ENCODE peak calls at places on chromosomes 6 and 20, in eight cellular contexts. One of them, this sample, is unnamed. For H3K4me1, the result is how much of the 10 kb centered on the place peaks cover.

GRCh38 chr20:7908905-7909304 is 31.4 kb downstream of the HAO1 start:
- DNase-seq in tibial nerve: no peak
- DNase-seq in HCT116: no peak
- DNase-seq in naive thymus-derived CD4-positive, alpha-beta T cell: no peak
- DNase-seq in CD8-positive, alpha-beta T cell: no peak
- DNase-seq in GM23248: no peak
- DNase-seq in gastrocnemius medialis: no peak
- DNase-seq in endodermal cell: no peak
- DNase-seq in this sample: no peak

GRCh38 chr6:32198866-32199265 is 6.4 kb upstream of the GPSM3 start:
- DNase-seq in tibial nerve: no peak
- DNase-seq in HCT116: no peak
- DNase-seq in naive thymus-derived CD4-positive, alpha-beta T cell: no peak
- DNase-seq in CD8-positive, alpha-beta T cell: no peak
- DNase-seq in GM23248: no peak
- DNase-seq in gastrocnemius medialis: no peak
- DNase-seq in endodermal cell: no peak
- DNase-seq in this sample: no peak

GRCh38 chr20:39785252-39785917 is 823.2 kb downstream of the DHX35 start:
- DNase-seq in tibial nerve: no peak
- DNase-seq in HCT116: no peak
- DNase-seq in naive thymus-derived CD4-positive, alpha-beta T cell: no peak
- DNase-seq in CD8-positive, alpha-beta T cell: no peak
- DNase-seq in GM23248: no peak
- DNase-seq in gastrocnemius medialis: no peak
- DNase-seq in endodermal cell: no peak
- DNase-seq in this sample: no peak

GRCh38 chr6:89970072-89970471 is 75.8 kb downstream of the GJA10 start:
- DNase-seq in tibial nerve: no peak
- DNase-seq in HCT116: no peak
- DNase-seq in naive thymus-derived CD4-positive, alpha-beta T cell: no peak
- DNase-seq in CD8-positive, alpha-beta T cell: no peak
- DNase-seq in GM23248: no peak
- DNase-seq in gastrocnemius medialis: no peak
- DNase-seq in endodermal cell: no peak
- DNase-seq in this sample: no peak

GRCh38 chr6:18656506-18656905 is 269.4 kb downstream of the RNF144B start:
- DNase-seq in tibial nerve: no peak
- DNase-seq in HCT116: no peak
- DNase-seq in naive thymus-derived CD4-positive, alpha-beta T cell: no peak
- DNase-seq in CD8-positive, alpha-beta T cell: no peak
- DNase-seq in GM23248: no peak
- DNase-seq in gastrocnemius medialis: no peak
- DNase-seq in endodermal cell: peak
- DNase-seq in this sample: no peak

GRCh38 chr20:14493408-14493807 is 156.0 kb upstream of the FLRT3 start:
- DNase-seq in tibial nerve: no peak
- DNase-seq in HCT116: no peak
- DNase-seq in naive thymus-derived CD4-positive, alpha-beta T cell: no peak
- DNase-seq in CD8-positive, alpha-beta T cell: no peak
- DNase-seq in GM23248: no peak
- DNase-seq in gastrocnemius medialis: no peak
- DNase-seq in endodermal cell: no peak
- DNase-seq in this sample: no peak

GRCh38 chr20:32687180-32687532 is 13.4 kb upstream of the C20orf203 start:
- DNase-seq in tibial nerve: no peak
- DNase-seq in HCT116: no peak
- DNase-seq in naive thymus-derived CD4-positive, alpha-beta T cell: no peak
- DNase-seq in CD8-positive, alpha-beta T cell: no peak
- DNase-seq in GM23248: no peak
- DNase-seq in gastrocnemius medialis: no peak
- DNase-seq in endodermal cell: no peak
- DNase-seq in this sample: no peak

GRCh38 chr6:36309900-36310299 is 26.8 kb downstream of the BNIP5 start:
- DNase-seq in tibial nerve: no peak
- DNase-seq in HCT116: no peak
- DNase-seq in naive thymus-derived CD4-positive, alpha-beta T cell: no peak
- DNase-seq in CD8-positive, alpha-beta T cell: no peak
- DNase-seq in GM23248: no peak
- DNase-seq in gastrocnemius medialis: no peak
- DNase-seq in endodermal cell: no peak
- DNase-seq in this sample: no peak

GRCh38 chr6:135006386-135006914 is 48.2 kb downstream of the HBS1L start:
- DNase-seq in tibial nerve: no peak
- DNase-seq in HCT116: no peak
- DNase-seq in naive thymus-derived CD4-positive, alpha-beta T cell: no peak
- DNase-seq in CD8-positive, alpha-beta T cell: no peak
- DNase-seq in GM23248: peak
- DNase-seq in gastrocnemius medialis: no peak
- DNase-seq in endodermal cell: no peak
- DNase-seq in this sample: no peak

GRCh38 chr20:41398408-41398807 is 31.8 kb upstream of the EMILIN3 start:
- DNase-seq in tibial nerve: no peak
- DNase-seq in HCT116: no peak
- DNase-seq in naive thymus-derived CD4-positive, alpha-beta T cell: no peak
- DNase-seq in CD8-positive, alpha-beta T cell: no peak
- DNase-seq in GM23248: no peak
- DNase-seq in gastrocnemius medialis: no peak
- DNase-seq in endodermal cell: no peak
- DNase-seq in this sample: no peak

GRCh38 chr6:170480045-170480714 is 72.9 kb downstream of the PSMB1 start:
- DNase-seq in tibial nerve: no peak
- DNase-seq in HCT116: no peak
- DNase-seq in naive thymus-derived CD4-positive, alpha-beta T cell: no peak
- DNase-seq in CD8-positive, alpha-beta T cell: no peak
- DNase-seq in GM23248: peak
- DNase-seq in gastrocnemius medialis: no peak
- DNase-seq in endodermal cell: peak
- DNase-seq in this sample: no peak

GRCh38 chr6:2263896-2264295 is 18.5 kb upstream of the GMDS start:
- DNase-seq in tibial nerve: no peak
- DNase-seq in HCT116: no peak
- DNase-seq in naive thymus-derived CD4-positive, alpha-beta T cell: no peak
- DNase-seq in CD8-positive, alpha-beta T cell: no peak
- DNase-seq in GM23248: no peak
- DNase-seq in gastrocnemius medialis: no peak
- DNase-seq in endodermal cell: no peak
- DNase-seq in this sample: no peak

GRCh38 chr6:73262701-73263569 is at the start of gene KHDC1:
- DNase-seq in tibial nerve: no peak
- DNase-seq in HCT116: no peak
- DNase-seq in naive thymus-derived CD4-positive, alpha-beta T cell: peak
- DNase-seq in CD8-positive, alpha-beta T cell: peak
- DNase-seq in GM23248: peak
- DNase-seq in gastrocnemius medialis: no peak
- DNase-seq in endodermal cell: peak
- DNase-seq in this sample: peak

GRCh38 chr6:105733556-105734162 is 330.8 kb upstream of the PREP start:
- DNase-seq in tibial nerve: no peak
- DNase-seq in HCT116: peak
- DNase-seq in naive thymus-derived CD4-positive, alpha-beta T cell: peak
- DNase-seq in CD8-positive, alpha-beta T cell: no peak
- DNase-seq in GM23248: peak
- DNase-seq in gastrocnemius medialis: no peak
- DNase-seq in endodermal cell: no peak
- DNase-seq in this sample: no peak

GRCh38 chr6:120869397-120869796 is 464.9 kb downstream of the TBC1D32 start:
- DNase-seq in tibial nerve: no peak
- DNase-seq in HCT116: no peak
- DNase-seq in naive thymus-derived CD4-positive, alpha-beta T cell: no peak
- DNase-seq in CD8-positive, alpha-beta T cell: no peak
- DNase-seq in GM23248: peak
- DNase-seq in gastrocnemius medialis: no peak
- DNase-seq in endodermal cell: peak
- DNase-seq in this sample: no peak

GRCh38 chr6:27866370-27867050 is 45.7 kb downstream of the OR2B2 start:
- DNase-seq in tibial nerve: no peak
- DNase-seq in HCT116: no peak
- DNase-seq in naive thymus-derived CD4-positive, alpha-beta T cell: peak
- DNase-seq in CD8-positive, alpha-beta T cell: peak
- DNase-seq in GM23248: peak
- DNase-seq in gastrocnemius medialis: no peak
- DNase-seq in endodermal cell: peak
- DNase-seq in this sample: no peak

GRCh38 chr20:37864275-37864674 is 38.7 kb upstream of the VSTM2L start:
- DNase-seq in tibial nerve: no peak
- DNase-seq in HCT116: no peak
- DNase-seq in naive thymus-derived CD4-positive, alpha-beta T cell: no peak
- DNase-seq in CD8-positive, alpha-beta T cell: no peak
- DNase-seq in GM23248: no peak
- DNase-seq in gastrocnemius medialis: no peak
- DNase-seq in endodermal cell: no peak
- DNase-seq in this sample: no peak

GRCh38 chr20:63080811-63081210 is 74.0 kb upstream of the BHLHE23 start:
- DNase-seq in tibial nerve: no peak
- DNase-seq in HCT116: no peak
- DNase-seq in naive thymus-derived CD4-positive, alpha-beta T cell: no peak
- DNase-seq in CD8-positive, alpha-beta T cell: no peak
- DNase-seq in GM23248: no peak
- DNase-seq in gastrocnemius medialis: no peak
- DNase-seq in endodermal cell: no peak
- DNase-seq in this sample: no peak

GRCh38 chr20:63079971-63080370 is 73.2 kb upstream of the BHLHE23 start:
- DNase-seq in tibial nerve: no peak
- DNase-seq in HCT116: no peak
- DNase-seq in naive thymus-derived CD4-positive, alpha-beta T cell: no peak
- DNase-seq in CD8-positive, alpha-beta T cell: no peak
- DNase-seq in GM23248: no peak
- DNase-seq in gastrocnemius medialis: no peak
- DNase-seq in endodermal cell: no peak
- DNase-seq in this sample: no peak

GRCh38 chr20:63081831-63082230 is 75.1 kb upstream of the BHLHE23 start:
- DNase-seq in tibial nerve: no peak
- DNase-seq in HCT116: no peak
- DNase-seq in naive thymus-derived CD4-positive, alpha-beta T cell: no peak
- DNase-seq in CD8-positive, alpha-beta T cell: no peak
- DNase-seq in GM23248: no peak
- DNase-seq in gastrocnemius medialis: no peak
- DNase-seq in endodermal cell: no peak
- DNase-seq in this sample: no peak

GRCh38 chr20:63081351-63081750 is 74.6 kb upstream of the BHLHE23 start:
- DNase-seq in tibial nerve: no peak
- DNase-seq in HCT116: no peak
- DNase-seq in naive thymus-derived CD4-positive, alpha-beta T cell: no peak
- DNase-seq in CD8-positive, alpha-beta T cell: no peak
- DNase-seq in GM23248: no peak
- DNase-seq in gastrocnemius medialis: no peak
- DNase-seq in endodermal cell: no peak
- DNase-seq in this sample: no peak

GRCh38 chr20:63080411-63080810 is 73.6 kb upstream of the BHLHE23 start:
- DNase-seq in tibial nerve: no peak
- DNase-seq in HCT116: no peak
- DNase-seq in naive thymus-derived CD4-positive, alpha-beta T cell: no peak
- DNase-seq in CD8-positive, alpha-beta T cell: no peak
- DNase-seq in GM23248: no peak
- DNase-seq in gastrocnemius medialis: no peak
- DNase-seq in endodermal cell: no peak
- DNase-seq in this sample: no peak
- H3K4me1 ChIP-seq in tibial nerve: under half
- H3K4me1 ChIP-seq in HCT116: under half
- H3K4me1 ChIP-seq in naive thymus-derived CD4-positive, alpha-beta T cell: under half
- H3K4me1 ChIP-seq in CD8-positive, alpha-beta T cell: under half
- H3K4me1 ChIP-seq in GM23248: under half
- H3K4me1 ChIP-seq in gastrocnemius medialis: under half
- H3K4me1 ChIP-seq in endodermal cell: under half
- H3K4me1 ChIP-seq in this sample: under half

GRCh38 chr6:87922947-87923330 is 124.7 kb upstream of the SPACA1 start:
- DNase-seq in tibial nerve: no peak
- DNase-seq in HCT116: no peak
- DNase-seq in naive thymus-derived CD4-positive, alpha-beta T cell: no peak
- DNase-seq in CD8-positive, alpha-beta T cell: no peak
- DNase-seq in GM23248: no peak
- DNase-seq in gastrocnemius medialis: no peak
- DNase-seq in endodermal cell: no peak
- DNase-seq in this sample: no peak

GRCh38 chr6:87926072-87926471 is 121.6 kb upstream of the SPACA1 start:
- DNase-seq in tibial nerve: no peak
- DNase-seq in HCT116: no peak
- DNase-seq in naive thymus-derived CD4-positive, alpha-beta T cell: no peak
- DNase-seq in CD8-positive, alpha-beta T cell: no peak
- DNase-seq in GM23248: no peak
- DNase-seq in gastrocnemius medialis: no peak
- DNase-seq in endodermal cell: no peak
- DNase-seq in this sample: no peak

GRCh38 chr6:87926687-87927086 is 121.0 kb upstream of the SPACA1 start:
- DNase-seq in tibial nerve: no peak
- DNase-seq in HCT116: no peak
- DNase-seq in naive thymus-derived CD4-positive, alpha-beta T cell: no peak
- DNase-seq in CD8-positive, alpha-beta T cell: no peak
- DNase-seq in GM23248: no peak
- DNase-seq in gastrocnemius medialis: no peak
- DNase-seq in endodermal cell: no peak
- DNase-seq in this sample: no peak

GRCh38 chr6:87923389-87924050 is 124.1 kb upstream of the SPACA1 start:
- DNase-seq in tibial nerve: no peak
- DNase-seq in HCT116: no peak
- DNase-seq in naive thymus-derived CD4-positive, alpha-beta T cell: no peak
- DNase-seq in CD8-positive, alpha-beta T cell: no peak
- DNase-seq in GM23248: no peak
- DNase-seq in gastrocnemius medialis: no peak
- DNase-seq in endodermal cell: no peak
- DNase-seq in this sample: no peak

GRCh38 chr6:87925373-87926060 is 122.1 kb upstream of the SPACA1 start:
- DNase-seq in tibial nerve: no peak
- DNase-seq in HCT116: no peak
- DNase-seq in naive thymus-derived CD4-positive, alpha-beta T cell: no peak
- DNase-seq in CD8-positive, alpha-beta T cell: no peak
- DNase-seq in GM23248: no peak
- DNase-seq in gastrocnemius medialis: peak
- DNase-seq in endodermal cell: no peak
- DNase-seq in this sample: no peak
- H3K4me1 ChIP-seq in tibial nerve: under half
- H3K4me1 ChIP-seq in HCT116: under half
- H3K4me1 ChIP-seq in naive thymus-derived CD4-positive, alpha-beta T cell: under half
- H3K4me1 ChIP-seq in CD8-positive, alpha-beta T cell: under half
- H3K4me1 ChIP-seq in GM23248: under half
- H3K4me1 ChIP-seq in gastrocnemius medialis: under half
- H3K4me1 ChIP-seq in endodermal cell: under half
- H3K4me1 ChIP-seq in this sample: under half

GRCh38 chr6:16767765-16768514 is 6.7 kb upstream of the ATXN1 start:
- DNase-seq in tibial nerve: no peak
- DNase-seq in HCT116: no peak
- DNase-seq in naive thymus-derived CD4-positive, alpha-beta T cell: no peak
- DNase-seq in CD8-positive, alpha-beta T cell: no peak
- DNase-seq in GM23248: no peak
- DNase-seq in gastrocnemius medialis: no peak
- DNase-seq in endodermal cell: no peak
- DNase-seq in this sample: no peak
- H3K4me1 ChIP-seq in tibial nerve: under half
- H3K4me1 ChIP-seq in HCT116: half or more
- H3K4me1 ChIP-seq in naive thymus-derived CD4-positive, alpha-beta T cell: under half
- H3K4me1 ChIP-seq in CD8-positive, alpha-beta T cell: under half
- H3K4me1 ChIP-seq in GM23248: half or more
- H3K4me1 ChIP-seq in gastrocnemius medialis: under half
- H3K4me1 ChIP-seq in endodermal cell: under half
- H3K4me1 ChIP-seq in this sample: half or more

DNA sequence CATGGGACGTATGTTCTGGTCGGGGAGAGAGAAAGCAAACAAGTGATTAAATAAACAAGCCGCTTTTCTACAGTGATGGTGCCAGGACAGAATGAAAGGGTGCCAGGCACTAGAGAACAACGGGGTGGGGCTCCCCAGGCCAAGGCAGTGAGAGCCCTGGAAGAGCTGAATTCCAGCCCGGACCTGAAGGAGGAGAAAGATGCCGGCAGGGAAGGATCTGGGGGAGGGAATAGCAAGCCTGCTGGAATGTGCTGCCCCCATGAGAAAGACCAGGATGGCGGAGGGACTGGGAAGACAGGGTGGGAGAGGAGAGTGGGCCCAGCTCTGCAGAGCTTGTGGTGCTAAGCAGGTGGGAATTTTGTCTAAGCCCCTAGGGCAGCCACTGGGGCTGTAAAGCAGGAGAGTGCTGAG is 7.5 kb downstream of the SNAI1 start:
- DNase-seq in tibial nerve: no peak
- DNase-seq in HCT116: no peak
- DNase-seq in naive thymus-derived CD4-positive, alpha-beta T cell: no peak
- DNase-seq in CD8-positive, alpha-beta T cell: no peak
- DNase-seq in GM23248: peak
- DNase-seq in gastrocnemius medialis: no peak
- DNase-seq in endodermal cell: peak
- DNase-seq in this sample: no peak
- H3K4me1 ChIP-seq in tibial nerve: under half
- H3K4me1 ChIP-seq in HCT116: under half
- H3K4me1 ChIP-seq in naive thymus-derived CD4-positive, alpha-beta T cell: under half
- H3K4me1 ChIP-seq in CD8-positive, alpha-beta T cell: under half
- H3K4me1 ChIP-seq in GM23248: half or more
- H3K4me1 ChIP-seq in gastrocnemius medialis: under half
- H3K4me1 ChIP-seq in endodermal cell: under half
- H3K4me1 ChIP-seq in this sample: half or more

This sample was measured in A549.